ENCODE peak calls at places on chromosome 19, in six cellular contexts. One of them, this sample, is unnamed.

GRCh38 chr19:8086849-8087248 is 34.3 kb downstream of the CCL25 start:
- DNase-seq in fibroblast of lung: no peak
- DNase-seq in naive thymus-derived CD4-positive, alpha-beta T cell: no peak
- DNase-seq in fibroblast of gingiva: no peak
- DNase-seq in HCEC 1CT: no peak
- DNase-seq in globus pallidus: no peak
- DNase-seq in this sample: no peak

GRCh38 chr19:48329167-48329891 is 4.0 kb downstream of the EMP3 start:
- DNase-seq in fibroblast of lung: peak; percentile 47
- DNase-seq in naive thymus-derived CD4-positive, alpha-beta T cell: peak; percentile 23
- DNase-seq in fibroblast of gingiva: no peak
- DNase-seq in HCEC 1CT: peak; percentile 46
- DNase-seq in globus pallidus: no peak
- DNase-seq in this sample: peak; percentile 46

GRCh38 chr19:10001899-10002298 is 8.4 kb downstream of the COL5A3 start:
- DNase-seq in fibroblast of lung: peak; percentile 17
- DNase-seq in naive thymus-derived CD4-positive, alpha-beta T cell: no peak
- DNase-seq in fibroblast of gingiva: no peak
- DNase-seq in HCEC 1CT: peak; percentile 38
- DNase-seq in globus pallidus: no peak
- DNase-seq in this sample: peak; percentile 14

GRCh38 chr19:39738809-39739208 is 980 bp upstream of the CLC start:
- DNase-seq in fibroblast of lung: no peak
- DNase-seq in naive thymus-derived CD4-positive, alpha-beta T cell: no peak
- DNase-seq in fibroblast of gingiva: no peak
- DNase-seq in HCEC 1CT: no peak
- DNase-seq in globus pallidus: no peak
- DNase-seq in this sample: no peak

GRCh38 chr19:7562646-7563393 is 27.3 kb downstream of the PNPLA6 start:
- DNase-seq in fibroblast of lung: no peak
- DNase-seq in naive thymus-derived CD4-positive, alpha-beta T cell: no peak
- DNase-seq in fibroblast of gingiva: no peak
- DNase-seq in HCEC 1CT: no peak
- DNase-seq in globus pallidus: no peak
- DNase-seq in this sample: no peak

GRCh38 chr19:19275166-19275565 is 2.1 kb upstream of the TM6SF2 start:
- DNase-seq in fibroblast of lung: no peak
- DNase-seq in naive thymus-derived CD4-positive, alpha-beta T cell: no peak
- DNase-seq in fibroblast of gingiva: no peak
- DNase-seq in HCEC 1CT: no peak
- DNase-seq in globus pallidus: no peak
- DNase-seq in this sample: no peak

GRCh38 chr19:2494084-2494446 is 18.1 kb downstream of the GADD45B start:
- DNase-seq in fibroblast of lung: peak; percentile 38
- DNase-seq in naive thymus-derived CD4-positive, alpha-beta T cell: no peak
- DNase-seq in fibroblast of gingiva: peak; percentile 61
- DNase-seq in HCEC 1CT: peak; percentile 63
- DNase-seq in globus pallidus: no peak
- DNase-seq in this sample: peak; percentile 83

GRCh38 chr19:41928754-41929535 is 696 bp upstream of the ERFL start:
- DNase-seq in fibroblast of lung: no peak
- DNase-seq in naive thymus-derived CD4-positive, alpha-beta T cell: peak; percentile 53
- DNase-seq in fibroblast of gingiva: no peak
- DNase-seq in HCEC 1CT: no peak
- DNase-seq in globus pallidus: no peak
- DNase-seq in this sample: no peak